ENCODE peak calls at places on chromosome 1, in eight cellular contexts. N, O, S, G, D, M, F and C are unnamed samples.

GRCh38 chr1:44135896-44136295 is 5.5 kb downstream of the KLF18 start:
- DNase-seq in N (no peak), O (no peak), S (no peak), G (no peak), D (no peak), M (no peak), F (no peak), C (peak; percentile 55)

GRCh38 chr1:231337043-231337471 is 595 bp downstream of the EXOC8 start:
- DNase-seq in N (no peak), O (peak; percentile 67), S (no peak), G (no peak), D (no peak), M (no peak), F (peak; percentile 47), C (no peak)

GRCh38 chr1:219537182-219537581 is 75.7 kb downstream of the ZC3H11B start:
- DNase-seq in N (no peak), O (no peak), S (no peak), G (no peak), D (no peak), M (no peak), F (no peak), C (no peak)

GRCh38 chr1:36084502-36085115 is 715 bp downstream of the TEKT2 start:
- DNase-seq in N (no peak), O (no peak), S (no peak), G (no peak), D (no peak), M (no peak), F (no peak), C (no peak)

GRCh38 chr1:192904438-192904895 is 95.6 kb downstream of the RGS2 start:
- DNase-seq in N (no peak), O (no peak), S (peak; percentile 46), G (no peak), D (no peak), M (no peak), F (no peak), C (no peak)

GRCh38 chr1:2788506-2789163 is 12.9 kb downstream of the TTC34 start:
- DNase-seq in N (no peak), O (no peak), S (no peak), G (no peak), D (no peak), M (no peak), F (no peak), C (no peak)

GRCh38 chr1:243432136-243432535 is 176.3 kb downstream of the SDCCAG8 start:
- DNase-seq in N (no peak), O (no peak), S (no peak), G (no peak), D (no peak), M (no peak), F (no peak), C (no peak)

GRCh38 chr1:98325646-98326441 is 335.7 kb upstream of the SNX7 start:
- DNase-seq in N (peak; percentile 64), O (no peak), S (peak; percentile 26), G (no peak), D (peak; percentile 74), M (peak; percentile 94), F (no peak), C (no peak)

GRCh38 chr1:60527567-60527966 is 454.0 kb upstream of the C1orf87 start:
- DNase-seq in N (no peak), O (no peak), S (no peak), G (no peak), D (no peak), M (no peak), F (no peak), C (no peak)

GRCh38 chr1:160629286-160630210 is 17.3 kb downstream of the SLAMF1 start:
- DNase-seq in N (no peak), O (no peak), S (no peak), G (no peak), D (no peak), M (no peak), F (no peak), C (no peak)

GRCh38 chr1:109821221-109821669 is 57.5 kb upstream of the EPS8L3 start:
- DNase-seq in N (peak; percentile 63), O (no peak), S (peak; percentile 82), G (no peak), D (peak; percentile 92), M (peak; percentile 93), F (no peak), C (no peak)